ENCODE peak calls at places on chromosomes 6 and 20, in seven cellular contexts. F is heart right ventricle, I is adrenal gland, M is heart left ventricle, A is adipocyte, W is astrocyte, Y is lower lobe of right lung. P is an unnamed sample.

GRCh38 chr6:7730411-7730810 is 4.5 kb downstream of the BMP6 start:
- DNase-seq in M (no peak), F (no peak), Y (no peak), A (peak; percentile 39), W (no peak), I (no peak), P (no peak)

GRCh38 chr6:4344317-4344899 is 209.0 kb upstream of the ECI2 start:
- DNase-seq in A (no peak), W (no peak), I (no peak), M (no peak), F (no peak), Y (no peak), P (no peak)

GRCh38 chr6:14717307-14717706 is 528.6 kb upstream of the JARID2 start:
- DNase-seq in M (no peak), F (no peak), A (no peak), Y (no peak), I (no peak), W (no peak), P (no peak)

GRCh38 chr6:14984454-14984853 is 261.4 kb upstream of the JARID2 start:
- DNase-seq in A (peak; percentile 66), M (no peak), W (no peak), Y (peak; percentile 53), I (peak; percentile 46), F (no peak), P (peak; percentile 77)

GRCh38 chr6:32501016-32501415 is 29.1 kb downstream of the HLA-DRB5 start:
- DNase-seq in Y (no peak), W (no peak), I (no peak), F (no peak), A (no peak), M (no peak), P (peak; percentile 8)

GRCh38 chr6:129842137-129842536 is 19.0 kb downstream of the TMEM244 start:
- DNase-seq in M (no peak), A (no peak), Y (no peak), F (no peak), W (no peak), I (no peak), P (no peak)

GRCh38 chr6:51704932-51705540 is 382.4 kb downstream of the PKHD1 start:
- DNase-seq in A (no peak), W (no peak), Y (no peak), M (no peak), F (no peak), I (no peak), P (no peak)

GRCh38 chr6:92408350-92408749 is 1011.0 kb downstream of the EPHA7 start:
- DNase-seq in A (no peak), M (no peak), W (no peak), Y (no peak), F (no peak), I (no peak), P (no peak)

GRCh38 chr20:63855363-63856110 is 5.8 kb upstream of the ABHD16B start:
- DNase-seq in I (no peak), W (no peak), M (peak; percentile 67), F (peak; percentile 32), Y (no peak), A (no peak), P (no peak)

GRCh38 chr6:147077251-147077650 is 127.0 kb upstream of the STXBP5 start:
- DNase-seq in W (no peak), I (no peak), M (no peak), A (no peak), F (no peak), Y (peak; percentile 80), P (no peak)

GRCh38 chr6:136791296-136792065 is 796 bp downstream of the MAP3K5 start:
- DNase-seq in F (peak; percentile 57), W (peak; percentile 46), M (peak; percentile 75), I (peak; percentile 77), A (peak; percentile 85), Y (peak; percentile 84), P (peak; percentile 48)

GRCh38 chr20:47493175-47493953 is 8.3 kb upstream of the NCOA3 start:
- DNase-seq in W (peak; percentile 63), Y (peak; percentile 87), M (peak; percentile 87), A (peak; percentile 90), F (peak; percentile 87), I (peak; percentile 93), P (peak; percentile 94)

GRCh38 chr6:134063966-134064445 is 11.6 kb upstream of the SLC2A12 start:
- DNase-seq in W (peak; percentile 51), M (no peak), Y (no peak), I (peak; percentile 68), F (no peak), A (peak; percentile 93), P (peak; percentile 86)

GRCh38 chr6:3209114-3210023 is 18.1 kb downstream of the TUBB2B start:
- DNase-seq in M (no peak), W (peak; percentile 98), I (peak; percentile 36), F (no peak), Y (no peak), A (peak; percentile 96), P (peak; percentile 68)

GRCh38 chr6:159510141-159510540 is 182.9 kb downstream of the SOD2 start:
- DNase-seq in Y (no peak), A (no peak), M (no peak), W (no peak), F (no peak), I (no peak), P (no peak)

GRCh38 chr6:7134999-7135735 is 27.4 kb downstream of the RREB1 start:
- DNase-seq in M (no peak), Y (no peak), F (no peak), I (no peak), W (no peak), A (no peak), P (no peak)

GRCh38 chr20:18532626-18533025 is 24.9 kb downstream of the SEC23B start:
- DNase-seq in A (no peak), Y (no peak), I (no peak), M (no peak), W (no peak), F (no peak), P (no peak)

GRCh38 chr20:62642666-62643520 is 590 bp downstream of the SLCO4A1 start:
- DNase-seq in A (peak; percentile 33), F (peak; percentile 36), W (peak; percentile 8), M (no peak), Y (no peak), I (no peak), P (peak; percentile 40)

GRCh38 chr6:80440496-80441160 is 334.2 kb downstream of the BCKDHB start:
- DNase-seq in A (no peak), M (no peak), Y (no peak), F (no peak), W (no peak), I (no peak), P (no peak)

GRCh38 chr6:134146268-134147032 is 94.0 kb upstream of the SLC2A12 start:
- DNase-seq in M (no peak), F (no peak), W (no peak), Y (no peak), A (peak; percentile 21), I (no peak), P (no peak)

GRCh38 chr20:20856306-20856705 is 143.9 kb upstream of the RALGAPA2 start:
- DNase-seq in M (no peak), W (no peak), A (no peak), Y (no peak), I (no peak), F (no peak), P (no peak)

GRCh38 chr6:138590796-138591709 is 91.8 kb upstream of the NHSL1 start:
- DNase-seq in A (peak; percentile 93), M (no peak), Y (no peak), F (no peak), I (peak; percentile 76), W (no peak), P (peak; percentile 82)

GRCh38 chr6:138594042-138594636 is 94.8 kb upstream of the NHSL1 start:
- DNase-seq in Y (no peak), A (no peak), F (no peak), I (no peak), M (no peak), W (no peak), P (no peak)

GRCh38 chr6:138593100-138593877 is 94.0 kb upstream of the NHSL1 start:
- DNase-seq in I (peak; percentile 70), F (no peak), Y (no peak), A (peak; percentile 94), M (no peak), W (peak; percentile 98), P (peak; percentile 97)

GRCh38 chr6:138594749-138595148 is 95.5 kb upstream of the NHSL1 start:
- DNase-seq in M (no peak), A (no peak), I (no peak), F (no peak), Y (no peak), W (no peak), P (no peak)

GRCh38 chr6:138592698-138593097 is 93.4 kb upstream of the NHSL1 start:
- DNase-seq in A (no peak), W (no peak), F (no peak), I (no peak), Y (no peak), M (no peak), P (no peak)
- H3K4me1 ChIP-seq in A (peaks cover 22% of the 10 kb centered on the region), W (peaks cover 31% of the 10 kb centered on the region), F (peaks cover 34% of the 10 kb centered on the region), I (peaks cover 6% of the 10 kb centered on the region), Y (peaks cover 18% of the 10 kb centered on the region), M (peaks cover 8% of the 10 kb centered on the region), P (no peaks in the 10 kb centered on the region)

GRCh38 chr6:167987811-167988495 is 9.5 kb upstream of the KIF25 start:
- DNase-seq in Y (no peak), I (no peak), A (no peak), W (no peak), M (no peak), F (no peak), P (no peak)

GRCh38 chr6:167987396-167987795 is 10.1 kb upstream of the KIF25 start:
- DNase-seq in M (no peak), W (no peak), A (no peak), I (no peak), F (no peak), Y (no peak), P (no peak)

GRCh38 chr6:167985911-167986595 is 11.4 kb upstream of the KIF25 start:
- DNase-seq in F (no peak), Y (no peak), W (no peak), M (no peak), I (no peak), A (no peak), P (no peak)

GRCh38 chr6:167990016-167990945 is 7.2 kb upstream of the KIF25 start:
- DNase-seq in W (no peak), Y (no peak), F (no peak), M (no peak), A (no peak), I (no peak), P (no peak)

GRCh38 chr6:167988945-167989841 is 8.3 kb upstream of the KIF25 start:
- DNase-seq in I (no peak), M (no peak), Y (no peak), A (no peak), F (no peak), W (no peak), P (no peak)
- H3K27me3 ChIP-seq in I (no peaks in the 10 kb centered on the region), M (no peaks in the 10 kb centered on the region), Y (no peaks in the 10 kb centered on the region), A (no peaks in the 10 kb centered on the region), F (no peaks in the 10 kb centered on the region), W (no peaks in the 10 kb centered on the region), P (no peaks in the 10 kb centered on the region)

GRCh38 chr6:53662457-53662856 is 3.1 kb downstream of the KLHL31 start:
- DNase-seq in W (no peak), Y (no peak), I (no peak), F (no peak), M (no peak), A (no peak), P (no peak)
- H3K4me1 ChIP-seq in W (no peaks in the 10 kb centered on the region), Y (no peaks in the 10 kb centered on the region), I (no peaks in the 10 kb centered on the region), F (peaks cover 13% of the 10 kb centered on the region), M (no peaks in the 10 kb centered on the region), A (peaks cover 14% of the 10 kb centered on the region), P (peaks cover 19% of the 10 kb centered on the region)

DNA sequence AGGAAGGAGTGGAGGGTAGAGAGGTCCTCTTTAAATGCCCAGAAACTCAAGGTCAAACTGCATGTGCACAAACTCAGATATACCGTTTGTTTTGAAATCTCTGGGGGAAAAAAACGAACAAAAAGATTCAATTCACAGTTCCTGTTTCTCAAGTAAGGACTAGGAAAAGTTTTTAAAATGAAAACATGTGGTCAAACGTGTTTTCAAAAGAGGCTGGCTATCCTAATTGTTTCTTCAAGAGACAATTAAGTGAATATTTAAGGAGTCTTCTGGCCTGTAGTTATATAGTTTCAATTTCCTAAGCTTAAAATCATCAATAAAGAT is 3.1 kb downstream of the RSPO3 start:
- DNase-seq in A (no peak), M (no peak), W (no peak), F (no peak), Y (no peak), I (no peak), P (no peak)
- H3K27me3 ChIP-seq in A (peaks cover 9% of the 10 kb centered on the region), M (peaks cover 57% of the 10 kb centered on the region), W (peaks cover 47% of the 10 kb centered on the region), F (peaks cover 74% of the 10 kb centered on the region), Y (peaks cover 38% of the 10 kb centered on the region), I (peaks cover 21% of the 10 kb centered on the region), P (peaks cover 36% of the 10 kb centered on the region)